ENCODE peak calls at places on chromosomes 5 and 9, in seven cellular contexts. One of them, this sample, is unnamed.

GRCh38 chr5:115686692-115687054 is 60.8 kb upstream of the TMED7 start:
- DNase-seq in H9: no peak
- DNase-seq in neuronal stem cell: no peak
- DNase-seq in mesendoderm: no peak
- DNase-seq in mesenchymal stem cell: no peak
- DNase-seq in H1: no peak
- DNase-seq in trophoblast cell: no peak
- DNase-seq in this sample: peak; percentile 19

GRCh38 chr5:68459093-68459492 is 243.5 kb downstream of the PIK3R1 start:
- DNase-seq in H9: no peak
- DNase-seq in neuronal stem cell: no peak
- DNase-seq in mesendoderm: no peak
- DNase-seq in mesenchymal stem cell: no peak
- DNase-seq in H1: no peak
- DNase-seq in trophoblast cell: no peak
- DNase-seq in this sample: no peak

GRCh38 chr9:34372598-34373011 is 4.1 kb downstream of the MYORG start:
- DNase-seq in H9: peak; percentile 62
- DNase-seq in neuronal stem cell: no peak
- DNase-seq in mesendoderm: peak; percentile 64
- DNase-seq in mesenchymal stem cell: no peak
- DNase-seq in H1: peak; percentile 50
- DNase-seq in trophoblast cell: peak; percentile 98
- DNase-seq in this sample: no peak

GRCh38 chr9:36721846-36722588 is 149.3 kb downstream of the MELK start:
- DNase-seq in H9: no peak
- DNase-seq in neuronal stem cell: no peak
- DNase-seq in mesendoderm: no peak
- DNase-seq in mesenchymal stem cell: no peak
- DNase-seq in H1: no peak
- DNase-seq in trophoblast cell: no peak
- DNase-seq in this sample: no peak

GRCh38 chr5:176748073-176748966 is 62.0 kb upstream of the UNC5A start:
- DNase-seq in H9: no peak
- DNase-seq in neuronal stem cell: no peak
- DNase-seq in mesendoderm: no peak
- DNase-seq in mesenchymal stem cell: no peak
- DNase-seq in H1: peak; percentile 42
- DNase-seq in trophoblast cell: no peak
- DNase-seq in this sample: no peak

GRCh38 chr9:18238752-18239151 is 235.2 kb upstream of the ADAMTSL1 start:
- DNase-seq in H9: no peak
- DNase-seq in neuronal stem cell: no peak
- DNase-seq in mesendoderm: no peak
- DNase-seq in mesenchymal stem cell: no peak
- DNase-seq in H1: no peak
- DNase-seq in trophoblast cell: no peak
- DNase-seq in this sample: peak; percentile 56

GRCh38 chr5:176178789-176179188 is 59.4 kb upstream of the SIMC1 start:
- DNase-seq in H9: no peak
- DNase-seq in neuronal stem cell: no peak
- DNase-seq in mesendoderm: no peak
- DNase-seq in mesenchymal stem cell: no peak
- DNase-seq in H1: no peak
- DNase-seq in trophoblast cell: no peak
- DNase-seq in this sample: no peak

GRCh38 chr5:375921-376871 is 54.7 kb downstream of the AHRR start:
- DNase-seq in H9: peak; percentile 21
- DNase-seq in neuronal stem cell: no peak
- DNase-seq in mesendoderm: no peak
- DNase-seq in mesenchymal stem cell: no peak
- DNase-seq in H1: peak; percentile 42
- DNase-seq in trophoblast cell: no peak
- DNase-seq in this sample: no peak

GRCh38 chr5:82334856-82335255 is 56.7 kb upstream of the RPS23 start:
- DNase-seq in H9: no peak
- DNase-seq in neuronal stem cell: no peak
- DNase-seq in mesendoderm: no peak
- DNase-seq in mesenchymal stem cell: peak; percentile 92
- DNase-seq in H1: no peak
- DNase-seq in trophoblast cell: no peak
- DNase-seq in this sample: peak; percentile 95

GRCh38 chr5:172429201-172429940 is 25.0 kb downstream of the SH3PXD2B start:
- DNase-seq in H9: no peak
- DNase-seq in neuronal stem cell: no peak
- DNase-seq in mesendoderm: no peak
- DNase-seq in mesenchymal stem cell: peak; percentile 92
- DNase-seq in H1: no peak
- DNase-seq in trophoblast cell: peak; percentile 53
- DNase-seq in this sample: peak; percentile 82

GRCh38 chr5:177366528-177367322 is 9.0 kb downstream of the RGS14 start:
- DNase-seq in H9: peak; percentile 97
- DNase-seq in neuronal stem cell: peak; percentile 87
- DNase-seq in mesendoderm: peak; percentile 96
- DNase-seq in mesenchymal stem cell: peak; percentile 86
- DNase-seq in H1: peak; percentile 97
- DNase-seq in trophoblast cell: peak; percentile 71
- DNase-seq in this sample: peak; percentile 68

GRCh38 chr5:77935516-77936364 is 159.6 kb upstream of the TBCA start:
- DNase-seq in H9: no peak
- DNase-seq in neuronal stem cell: no peak
- DNase-seq in mesendoderm: no peak
- DNase-seq in mesenchymal stem cell: no peak
- DNase-seq in H1: no peak
- DNase-seq in trophoblast cell: no peak
- DNase-seq in this sample: no peak

GRCh38 chr9:76559283-76559682 is 100.3 kb downstream of the GCNT1 start:
- DNase-seq in H9: no peak
- DNase-seq in neuronal stem cell: no peak
- DNase-seq in mesendoderm: no peak
- DNase-seq in mesenchymal stem cell: no peak
- DNase-seq in H1: no peak
- DNase-seq in trophoblast cell: no peak
- DNase-seq in this sample: no peak

GRCh38 chr5:180012316-180012715 is 59.2 kb downstream of the RNF130 start:
- DNase-seq in H9: no peak
- DNase-seq in neuronal stem cell: no peak
- DNase-seq in mesendoderm: no peak
- DNase-seq in mesenchymal stem cell: no peak
- DNase-seq in H1: no peak
- DNase-seq in trophoblast cell: no peak
- DNase-seq in this sample: no peak

GRCh38 chr5:144638802-144639201 is 468.1 kb downstream of the KCTD16 start:
- DNase-seq in H9: no peak
- DNase-seq in neuronal stem cell: no peak
- DNase-seq in mesendoderm: peak; percentile 24
- DNase-seq in mesenchymal stem cell: no peak
- DNase-seq in H1: no peak
- DNase-seq in trophoblast cell: no peak
- DNase-seq in this sample: no peak

GRCh38 chr9:13513710-13514444 is 234.4 kb upstream of the MPDZ start:
- DNase-seq in H9: peak; percentile 66
- DNase-seq in neuronal stem cell: peak; percentile 29
- DNase-seq in mesendoderm: peak; percentile 67
- DNase-seq in mesenchymal stem cell: peak; percentile 19
- DNase-seq in H1: peak; percentile 52
- DNase-seq in trophoblast cell: peak; percentile 42
- DNase-seq in this sample: no peak

GRCh38 chr9:38073882-38074281 is 4.9 kb upstream of the SHB start:
- DNase-seq in H9: no peak
- DNase-seq in neuronal stem cell: no peak
- DNase-seq in mesendoderm: no peak
- DNase-seq in mesenchymal stem cell: no peak
- DNase-seq in H1: no peak
- DNase-seq in trophoblast cell: no peak
- DNase-seq in this sample: no peak

GRCh38 chr9:134736791-134737489 is 95.3 kb downstream of the COL5A1 start:
- DNase-seq in H9: no peak
- DNase-seq in neuronal stem cell: no peak
- DNase-seq in mesendoderm: no peak
- DNase-seq in mesenchymal stem cell: no peak
- DNase-seq in H1: no peak
- DNase-seq in trophoblast cell: no peak
- DNase-seq in this sample: no peak

GRCh38 chr9:134739660-134739968 is 98.0 kb downstream of the COL5A1 start:
- DNase-seq in H9: no peak
- DNase-seq in neuronal stem cell: no peak
- DNase-seq in mesendoderm: no peak
- DNase-seq in mesenchymal stem cell: no peak
- DNase-seq in H1: no peak
- DNase-seq in trophoblast cell: no peak
- DNase-seq in this sample: no peak

GRCh38 chr9:134738869-134739659 is 97.5 kb downstream of the COL5A1 start:
- DNase-seq in H9: peak; percentile 77
- DNase-seq in neuronal stem cell: peak; percentile 66
- DNase-seq in mesendoderm: peak; percentile 67
- DNase-seq in mesenchymal stem cell: peak; percentile 66
- DNase-seq in H1: peak; percentile 93
- DNase-seq in trophoblast cell: peak; percentile 37
- DNase-seq in this sample: peak; percentile 49

GRCh38 chr9:134740071-134740470 is 98.5 kb downstream of the COL5A1 start:
- DNase-seq in H9: no peak
- DNase-seq in neuronal stem cell: no peak
- DNase-seq in mesendoderm: no peak
- DNase-seq in mesenchymal stem cell: no peak
- DNase-seq in H1: no peak
- DNase-seq in trophoblast cell: no peak
- DNase-seq in this sample: no peak

DNA sequence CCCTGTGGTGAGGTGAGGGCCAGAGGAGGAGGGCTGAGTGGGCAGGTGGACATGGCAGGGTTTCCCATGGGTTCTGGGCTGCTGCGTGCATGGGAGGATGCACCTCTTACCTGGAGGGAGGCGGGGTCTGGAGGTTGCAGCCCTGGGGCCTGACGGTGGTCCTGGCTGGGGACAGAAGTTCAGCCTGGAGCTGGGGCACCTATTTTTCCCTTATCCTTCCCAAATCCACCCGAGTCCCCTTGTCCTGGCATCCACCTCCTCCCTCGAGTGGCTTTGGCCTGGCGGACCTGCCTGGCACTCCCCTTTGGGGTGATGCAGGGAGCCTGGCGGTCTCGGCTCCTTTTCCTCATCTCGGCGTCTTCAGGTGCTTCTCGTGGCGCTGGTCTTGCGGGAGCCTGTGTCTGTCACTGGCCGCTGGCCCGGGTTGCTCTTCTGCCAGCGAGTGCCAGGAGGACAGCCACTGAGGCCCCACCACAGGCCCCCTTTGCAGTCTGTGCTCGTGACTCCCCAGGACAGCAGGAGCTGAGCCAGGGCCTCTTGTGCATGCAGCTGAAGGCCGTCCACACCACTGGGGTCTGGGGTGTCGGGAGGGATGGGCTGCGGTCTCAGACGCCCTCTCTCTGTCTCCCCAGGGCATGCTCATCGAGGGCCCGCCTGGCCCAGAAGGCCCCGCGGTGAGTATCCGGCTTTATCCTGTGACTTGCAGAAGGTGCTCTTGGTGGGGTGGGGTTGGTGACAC is 96.4 kb downstream of the COL5A1 start:
- DNase-seq in H9: no peak
- DNase-seq in neuronal stem cell: no peak
- DNase-seq in mesendoderm: no peak
- DNase-seq in mesenchymal stem cell: no peak
- DNase-seq in H1: no peak
- DNase-seq in trophoblast cell: no peak
- DNase-seq in this sample: no peak
- H2AK5ac ChIP-seq in H9: no peak overlapping the region
- H2AK5ac ChIP-seq in neuronal stem cell: peak overlapping the region; percentile 28
- H2AK5ac ChIP-seq in mesendoderm: no peak overlapping the region
- H2AK5ac ChIP-seq in mesenchymal stem cell: no peak overlapping the region
- H2AK5ac ChIP-seq in H1: no peak overlapping the region
- H2AK5ac ChIP-seq in trophoblast cell: no peak overlapping the region
- H2AK5ac ChIP-seq in this sample: no peak overlapping the region

GRCh38 chr5:79456449-79456848 is 57.5 kb downstream of the HOMER1 start:
- DNase-seq in H9: no peak
- DNase-seq in neuronal stem cell: no peak
- DNase-seq in mesendoderm: no peak
- DNase-seq in mesenchymal stem cell: no peak
- DNase-seq in H1: no peak
- DNase-seq in trophoblast cell: no peak
- DNase-seq in this sample: no peak

GRCh38 chr5:79464278-79464677 is 49.7 kb downstream of the HOMER1 start:
- DNase-seq in H9: no peak
- DNase-seq in neuronal stem cell: no peak
- DNase-seq in mesendoderm: no peak
- DNase-seq in mesenchymal stem cell: no peak
- DNase-seq in H1: no peak
- DNase-seq in trophoblast cell: no peak
- DNase-seq in this sample: no peak

GRCh38 chr5:79456890-79457583 is 56.9 kb downstream of the HOMER1 start:
- DNase-seq in H9: no peak
- DNase-seq in neuronal stem cell: no peak
- DNase-seq in mesendoderm: no peak
- DNase-seq in mesenchymal stem cell: no peak
- DNase-seq in H1: no peak
- DNase-seq in trophoblast cell: no peak
- DNase-seq in this sample: no peak

GRCh38 chr5:79464695-79465332 is 49.1 kb downstream of the HOMER1 start:
- DNase-seq in H9: no peak
- DNase-seq in neuronal stem cell: no peak
- DNase-seq in mesendoderm: peak; percentile 21
- DNase-seq in mesenchymal stem cell: peak; percentile 32
- DNase-seq in H1: no peak
- DNase-seq in trophoblast cell: no peak
- DNase-seq in this sample: peak; percentile 53

GRCh38 chr5:79459626-79460025 is 54.3 kb downstream of the HOMER1 start:
- DNase-seq in H9: no peak
- DNase-seq in neuronal stem cell: no peak
- DNase-seq in mesendoderm: no peak
- DNase-seq in mesenchymal stem cell: no peak
- DNase-seq in H1: no peak
- DNase-seq in trophoblast cell: no peak
- DNase-seq in this sample: no peak
- H2AK5ac ChIP-seq in H9: no peak overlapping the region
- H2AK5ac ChIP-seq in neuronal stem cell: no peak overlapping the region
- H2AK5ac ChIP-seq in mesendoderm: no peak overlapping the region
- H2AK5ac ChIP-seq in mesenchymal stem cell: no peak overlapping the region
- H2AK5ac ChIP-seq in H1: no peak overlapping the region
- H2AK5ac ChIP-seq in trophoblast cell: no peak overlapping the region
- H2AK5ac ChIP-seq in this sample: no peak overlapping the region

GRCh38 chr9:77946969-77947368 is 84.6 kb downstream of the GNAQ start:
- DNase-seq in H9: no peak
- DNase-seq in neuronal stem cell: no peak
- DNase-seq in mesendoderm: no peak
- DNase-seq in mesenchymal stem cell: no peak
- DNase-seq in H1: no peak
- DNase-seq in trophoblast cell: no peak
- DNase-seq in this sample: no peak
- H2AK5ac ChIP-seq in H9: no peak overlapping the region
- H2AK5ac ChIP-seq in neuronal stem cell: no peak overlapping the region
- H2AK5ac ChIP-seq in mesendoderm: no peak overlapping the region
- H2AK5ac ChIP-seq in mesenchymal stem cell: no peak overlapping the region
- H2AK5ac ChIP-seq in H1: no peak overlapping the region
- H2AK5ac ChIP-seq in trophoblast cell: no peak overlapping the region
- H2AK5ac ChIP-seq in this sample: peak overlapping the region; percentile 47

GRCh38 chr5:32710335-32710858 is 724 bp upstream of the NPR3 start:
- DNase-seq in H9: peak; percentile 66
- DNase-seq in neuronal stem cell: peak; percentile 51
- DNase-seq in mesendoderm: peak; percentile 39
- DNase-seq in mesenchymal stem cell: no peak
- DNase-seq in H1: peak; percentile 76
- DNase-seq in trophoblast cell: no peak
- DNase-seq in this sample: no peak
- H2AK5ac ChIP-seq in H9: no peak overlapping the region
- H2AK5ac ChIP-seq in neuronal stem cell: no peak overlapping the region
- H2AK5ac ChIP-seq in mesendoderm: no peak overlapping the region
- H2AK5ac ChIP-seq in mesenchymal stem cell: no peak overlapping the region
- H2AK5ac ChIP-seq in H1: no peak overlapping the region
- H2AK5ac ChIP-seq in trophoblast cell: no peak overlapping the region
- H2AK5ac ChIP-seq in this sample: peak overlapping the region; percentile 48

GRCh38 chr9:73780916-73781315 is 629.3 kb downstream of the ANXA1 start:
- DNase-seq in H9: no peak
- DNase-seq in neuronal stem cell: no peak
- DNase-seq in mesendoderm: peak; percentile 1
- DNase-seq in mesenchymal stem cell: peak; percentile 93
- DNase-seq in H1: no peak
- DNase-seq in trophoblast cell: no peak
- DNase-seq in this sample: no peak
- H2AK5ac ChIP-seq in H9: no peak overlapping the region
- H2AK5ac ChIP-seq in neuronal stem cell: no peak overlapping the region
- H2AK5ac ChIP-seq in mesendoderm: no peak overlapping the region
- H2AK5ac ChIP-seq in mesenchymal stem cell: no peak overlapping the region
- H2AK5ac ChIP-seq in H1: no peak overlapping the region
- H2AK5ac ChIP-seq in trophoblast cell: no peak overlapping the region
- H2AK5ac ChIP-seq in this sample: no peak overlapping the region

This sample was measured in IMR-90.